ENCODE peak calls at places on chromosomes 16 and 17, in six cellular contexts. W is neural progenitor cell; R is BJ; O is stimulated activated CD4-positive, alpha-beta T cell treated with anti-CD3 and anti-CD28 coated beads, Interleukin-1b, Interleukin-23, amount 100 ng/mL, for 24 hours; L is EL; I is SK-N-SH. K is an unnamed sample.

GRCh38 chr16:51431517-51432241 is 280.6 kb upstream of the SALL1 start:
- DNase-seq in W (peak; percentile 26), R (peak; percentile 94), O (no peak), L (peak; percentile 93), I (peak; percentile 2), K (peak; percentile 98)

GRCh38 chr16:28984619-28985135 is at the start of gene LAT:
- DNase-seq in W (no peak), R (no peak), O (peak; percentile 42), L (no peak), I (no peak), K (no peak)

GRCh38 chr16:25108054-25108453 is 3.5 kb upstream of the LCMT1 start:
- DNase-seq in W (no peak), R (no peak), O (no peak), L (no peak), I (peak; percentile 33), K (no peak)

GRCh38 chr17:77451894-77452852 is 311.4 kb downstream of the SEC14L1 start:
- DNase-seq in W (peak; percentile 86), R (no peak), O (no peak), L (peak; percentile 82), I (peak; percentile 93), K (peak; percentile 55)

GRCh38 chr17:60094754-60095153 is 16.0 kb upstream of the HEATR6 start:
- DNase-seq in W (no peak), R (no peak), O (no peak), L (no peak), I (no peak), K (no peak)

GRCh38 chr17:20992987-20993862 is 49.6 kb downstream of the USP22 start:
- DNase-seq in W (peak; percentile 85), R (peak; percentile 21), O (peak; percentile 25), L (peak; percentile 62), I (peak; percentile 95), K (peak; percentile 30)

GRCh38 chr17:51385208-51385607 is 124.9 kb downstream of the UTP18 start:
- DNase-seq in W (no peak), R (no peak), O (no peak), L (no peak), I (no peak), K (no peak)

GRCh38 chr17:66541461-66542182 is 239.2 kb downstream of the PRKCA start:
- DNase-seq in W (no peak), R (peak; percentile 59), O (no peak), L (peak; percentile 92), I (peak; percentile 36), K (no peak)

GRCh38 chr17:19546289-19547065 is 12.8 kb downstream of the SLC47A1 start:
- DNase-seq in W (peak; percentile 20), R (no peak), O (no peak), L (no peak), I (no peak), K (no peak)

GRCh38 chr16:4110680-4111079 is 5.6 kb downstream of the ADCY9 start:
- DNase-seq in W (no peak), R (no peak), O (no peak), L (no peak), I (no peak), K (no peak)

GRCh38 chr16:11586856-11587642 is at the start of gene LITAF:
- DNase-seq in W (peak; percentile 81), R (no peak), O (peak; percentile 34), L (peak; percentile 72), I (peak; percentile 92), K (peak; percentile 36)

GRCh38 chr17:72984145-72984924 is 108.2 kb downstream of the SLC39A11 start:
- DNase-seq in W (no peak), R (peak; percentile 51), O (no peak), L (peak; percentile 86), I (no peak), K (peak; percentile 81)

GRCh38 chr16:1712791-1713261 is 6.8 kb downstream of the MAPK8IP3 start:
- DNase-seq in W (no peak), R (no peak), O (no peak), L (no peak), I (no peak), K (no peak)

GRCh38 chr16:2963611-2964415 is at the start of gene KREMEN2:
- DNase-seq in W (peak; percentile 79), R (no peak), O (no peak), L (peak; percentile 50), I (peak; percentile 90), K (no peak)

GRCh38 chr17:19273731-19274130 is 36.6 kb downstream of the EPN2 start:
- DNase-seq in W (no peak), R (no peak), O (no peak), L (no peak), I (no peak), K (no peak)

GRCh38 chr16:71282943-71283342 is 6.3 kb downstream of the CMTR2 start:
- DNase-seq in W (no peak), R (no peak), O (no peak), L (no peak), I (no peak), K (no peak)

GRCh38 chr16:2699791-2700600 is 17.7 kb downstream of the KCTD5 start:
- DNase-seq in W (no peak), R (no peak), O (no peak), L (no peak), I (no peak), K (no peak)

GRCh38 chr16:85969159-85969558 is 70.2 kb downstream of the IRF8 start:
- DNase-seq in W (no peak), R (peak; percentile 22), O (no peak), L (peak; percentile 47), I (no peak), K (peak; percentile 27)

GRCh38 chr16:20830372-20830771 is 24.0 kb downstream of the REXO5 start:
- DNase-seq in W (no peak), R (no peak), O (no peak), L (no peak), I (no peak), K (no peak)

GRCh38 chr16:7332611-7333010 is at the start of gene RBFOX1:
- DNase-seq in W (no peak), R (no peak), O (no peak), L (no peak), I (no peak), K (no peak)

GRCh38 chr17:27407916-27408846 is 48.1 kb upstream of the KSR1 start:
- DNase-seq in W (peak; percentile 37), R (no peak), O (no peak), L (peak; percentile 77), I (no peak), K (peak; percentile 22)

GRCh38 chr16:51880776-51881175 is 666.2 kb downstream of the TOX3 start:
- DNase-seq in W (no peak), R (peak; percentile 58), O (no peak), L (peak; percentile 68), I (no peak), K (peak; percentile 98)

GRCh38 chr17:633641-634091 is 81.0 kb downstream of the VPS53 start:
- DNase-seq in W (peak; percentile 49), R (no peak), O (no peak), L (no peak), I (no peak), K (no peak)

GRCh38 chr16:80620656-80621605 is 80.1 kb downstream of the DYNLRB2 start:
- DNase-seq in W (peak; percentile 5), R (no peak), O (no peak), L (no peak), I (no peak), K (no peak)

GRCh38 chr17:78444392-78444791 is 65.9 kb downstream of the PGS1 start:
- DNase-seq in W (no peak), R (no peak), O (no peak), L (no peak), I (no peak), K (no peak)

GRCh38 chr16:9286930-9287329 is 195.5 kb downstream of the HAPSTR1 start:
- DNase-seq in W (no peak), R (no peak), O (no peak), L (no peak), I (no peak), K (no peak)

GRCh38 chr16:57519796-57520360 is 16.5 kb downstream of the CCDC102A start:
- DNase-seq in W (peak; percentile 86), R (no peak), O (peak; percentile 71), L (peak; percentile 64), I (peak; percentile 94), K (peak; percentile 44)

GRCh38 chr17:38585056-38585804 is 20.5 kb downstream of the SRCIN1 start:
- DNase-seq in W (peak; percentile 61), R (no peak), O (no peak), L (no peak), I (no peak), K (no peak)

GRCh38 chr16:15835136-15835878 is 21.5 kb downstream of the MYH11 start:
- DNase-seq in W (no peak), R (no peak), O (no peak), L (no peak), I (no peak), K (no peak)

GRCh38 chr16:67663151-67663876 is 2.6 kb downstream of the PARD6A start:
- DNase-seq in W (peak; percentile 55), R (no peak), O (no peak), L (peak; percentile 31), I (peak; percentile 58), K (peak; percentile 30)

GRCh38 chr17:4789701-4789950 is 862 bp downstream of the GLTPD2 start:
- DNase-seq in W (no peak), R (no peak), O (no peak), L (no peak), I (no peak), K (no peak)

GRCh38 chr17:10118788-10119130 is 79.6 kb downstream of the GAS7 start:
- DNase-seq in W (no peak), R (no peak), O (no peak), L (no peak), I (no peak), K (no peak)

GRCh38 chr17:18093616-18094408 is 6.1 kb downstream of the DRG2 start:
- DNase-seq in W (peak; percentile 48), R (no peak), O (no peak), L (peak; percentile 76), I (no peak), K (peak; percentile 76)

GRCh38 chr16:3171181-3171854 is 16.7 kb upstream of the OR1F1 start:
- DNase-seq in W (peak; percentile 47), R (no peak), O (no peak), L (no peak), I (peak; percentile 50), K (no peak)

GRCh38 chr16:87570938-87571867 is 31.1 kb upstream of the JPH3 start:
- DNase-seq in W (peak; percentile 73), R (no peak), O (no peak), L (peak; percentile 29), I (peak; percentile 71), K (peak; percentile 65)

K was measured in HCEC 1CT.